ENCODE peak calls at places on chromosomes 3 and 15, in ten cellular contexts. T is NCI-H1092; E is HTR-8/SVneo; K is ACHN; Y is AG08396; G is stimulated activated CD8-positive, alpha-beta memory T cell treated with anti-CD3 and anti-CD28 coated beads, Interleukin-15, amount 100 ng/mL, for 4 hours; O is cortex of kidney; H is thoracic aorta; Z is NCI-H2029 treated with DMSO at 0.1 percent for 48 hours; F is activated CD4-positive, alpha-beta memory T cell treated with anti-CD3 and anti-CD28 coated beads for 36 hours. M is an unnamed sample.

GRCh38 chr15:55778932-55779331 is 36.0 kb upstream of the PRTG start:
- DNase-seq in K (no peak), T (no peak), H (no peak), O (no peak), Z (no peak), E (no peak), Y (no peak), F (no peak), G (no peak), M (no peak)

GRCh38 chr3:128426128-128426921 is 40.4 kb downstream of the DNAJB8 start:
- DNase-seq in Z (no peak), T (no peak), Y (peak), G (no peak), F (peak), O (no peak), H (no peak), E (peak), K (peak), M (no peak)

GRCh38 chr15:25508369-25509002 is 69.7 kb upstream of the UBE3A start:
- DNase-seq in T (peak), E (no peak), Z (peak), G (no peak), Y (peak), H (no peak), F (no peak), O (no peak), K (peak), M (no peak)

GRCh38 chr3:56879453-56880224 is 77.9 kb upstream of the ARHGEF3 start:
- DNase-seq in K (no peak), G (no peak), H (no peak), O (no peak), E (no peak), Z (no peak), T (no peak), Y (peak), F (no peak), M (no peak)

GRCh38 chr3:134384963-134385362 is 10.7 kb upstream of the AMOTL2 start:
- DNase-seq in G (no peak), H (no peak), F (no peak), O (no peak), Z (no peak), Y (no peak), T (no peak), K (no peak), E (no peak), M (no peak)

GRCh38 chr3:53554559-53555511 is 60.4 kb downstream of the CACNA1D start:
- DNase-seq in E (no peak), G (no peak), O (no peak), T (no peak), Y (no peak), K (no peak), H (no peak), F (peak), Z (no peak), M (no peak)

GRCh38 chr3:101466465-101467309 is 46.3 kb downstream of the SENP7 start:
- DNase-seq in K (no peak), T (no peak), O (no peak), E (no peak), H (no peak), Y (no peak), G (no peak), Z (no peak), F (peak), M (no peak)

GRCh38 chr15:33679065-33679464 is 289.2 kb upstream of the CHRM5 start:
- DNase-seq in Z (no peak), O (no peak), T (no peak), F (no peak), G (no peak), Y (no peak), H (no peak), E (no peak), K (peak), M (no peak)

GRCh38 chr15:56337084-56337725 is 28.0 kb upstream of the TEX9 start:
- DNase-seq in H (no peak), F (no peak), Z (no peak), Y (no peak), E (no peak), T (no peak), O (no peak), G (no peak), K (no peak), M (no peak)

GRCh38 chr15:27092404-27092803 is 121.4 kb downstream of the GABRG3 start:
- DNase-seq in K (no peak), G (no peak), Z (no peak), T (no peak), E (no peak), F (no peak), O (no peak), Y (no peak), H (no peak), M (no peak)

GRCh38 chr3:121883507-121883906 is 10.7 kb upstream of the SLC15A2 start:
- DNase-seq in E (peak), T (no peak), Z (peak), O (no peak), G (no peak), Y (peak), F (no peak), H (no peak), K (peak), M (no peak)

GRCh38 chr3:13057641-13058040 is 15.6 kb downstream of the IQSEC1 start:
- DNase-seq in Y (no peak), T (no peak), Z (no peak), G (no peak), E (no peak), O (no peak), H (no peak), K (no peak), F (no peak), M (no peak)

GRCh38 chr3:177145402-177145801 is 51.9 kb downstream of the TBL1XR1 start:
- DNase-seq in O (no peak), E (no peak), H (no peak), F (no peak), Y (no peak), K (no peak), Z (no peak), T (no peak), G (no peak), M (no peak)

GRCh38 chr3:98371853-98372252 is 18.2 kb downstream of the OR5K4 start:
- DNase-seq in Z (no peak), K (no peak), O (no peak), H (no peak), E (no peak), G (no peak), F (no peak), T (no peak), Y (no peak), M (no peak)

GRCh38 chr3:194671511-194671899 is 486 bp downstream of the LSG1 start:
- DNase-seq in Z (no peak), F (no peak), K (peak), O (no peak), H (no peak), E (no peak), G (no peak), T (no peak), Y (peak), M (no peak)

GRCh38 chr3:139217633-139218032 is 126.2 kb upstream of the MRPS22 start:
- DNase-seq in G (no peak), E (no peak), T (no peak), O (no peak), F (no peak), Y (no peak), H (no peak), Z (no peak), K (no peak), M (no peak)

GRCh38 chr15:98845138-98845884 is 162.3 kb downstream of the PGPEP1L start:
- DNase-seq in O (no peak), Z (no peak), T (no peak), H (no peak), K (no peak), Y (no peak), F (no peak), E (no peak), G (no peak), M (no peak)

GRCh38 chr3:124552224-124552623 is 178.0 kb upstream of the UMPS start:
- DNase-seq in Y (no peak), G (no peak), F (no peak), Z (peak), T (peak), H (no peak), E (no peak), O (no peak), K (peak), M (no peak)

GRCh38 chr3:186277268-186277909 is 84.6 kb downstream of the DGKG start:
- DNase-seq in G (no peak), F (no peak), H (no peak), T (no peak), E (peak), O (no peak), K (peak), Z (no peak), Y (peak), M (peak)

GRCh38 chr3:35946121-35946856 is 307.0 kb downstream of the ARPP21 start:
- DNase-seq in E (no peak), F (no peak), O (no peak), G (no peak), Z (no peak), K (peak), T (no peak), Y (no peak), H (no peak), M (no peak)

GRCh38 chr15:63052961-63053698 is 10.6 kb downstream of the TPM1 start:
- DNase-seq in G (no peak), O (no peak), F (no peak), Z (no peak), E (no peak), Y (peak), T (no peak), H (peak), K (peak), M (no peak)

GRCh38 chr3:142595581-142595950 is 627 bp upstream of the PLS1 start:
- DNase-seq in H (no peak), O (no peak), T (no peak), E (peak), Z (no peak), F (no peak), G (no peak), K (peak), Y (peak), M (peak)

GRCh38 chr3:112038863-112039262 is 4.3 kb downstream of the TMPRSS7 start:
- DNase-seq in E (no peak), O (no peak), F (no peak), Z (peak), T (no peak), Y (no peak), G (no peak), K (no peak), H (no peak), M (peak)

GRCh38 chr3:11588755-11589154 is 55.0 kb downstream of the VGLL4 start:
- DNase-seq in Y (no peak), T (no peak), Z (peak), E (no peak), F (no peak), H (no peak), K (no peak), O (no peak), G (no peak), M (no peak)

M was measured in keratinocyte.